ENCODE peak calls at places on chromosomes 1 and 21, in nine cellular contexts. I is AG04449, X is HFF-Myc, L is astrocyte of the spinal cord, K is transverse colon, Q is kidney epithelial cell, E is astrocyte, G is GM12865, F is prostate gland. A is an unnamed sample.

GRCh38 chr1:36225298-36225899 is 1.2 kb downstream of the THRAP3 start:
- DNase-seq in I (no peak), X (no peak), L (no peak), K (no peak), Q (no peak), E (no peak), G (no peak), F (no peak), A (peak)

GRCh38 chr1:100510441-100510840 is 27.5 kb upstream of the GPR88 start:
- DNase-seq in I (no peak), X (no peak), L (no peak), K (no peak), Q (no peak), E (no peak), G (no peak), F (no peak), A (no peak)

GRCh38 chr1:162372159-162373071 is 4.2 kb downstream of the SPATA46 start:
- DNase-seq in I (no peak), X (no peak), L (no peak), K (peak), Q (no peak), E (peak), G (no peak), F (no peak), A (no peak)

GRCh38 chr1:57485643-57486042 is 61.8 kb upstream of the DAB1 start:
- DNase-seq in I (no peak), X (no peak), L (peak), K (no peak), Q (no peak), E (peak), G (no peak), F (no peak), A (peak)

GRCh38 chr1:209743145-209743482 is 12.7 kb upstream of the TRAF3IP3 start:
- DNase-seq in I (peak), X (no peak), L (peak), K (no peak), Q (no peak), E (peak), G (no peak), F (no peak), A (peak)

GRCh38 chr1:100785399-100786082 is 66.0 kb downstream of the VCAM1 start:
- DNase-seq in I (no peak), X (no peak), L (peak), K (no peak), Q (no peak), E (peak), G (no peak), F (no peak), A (peak)

GRCh38 chr21:39713905-39714304 is 31.1 kb upstream of the IGSF5 start:
- DNase-seq in I (no peak), X (no peak), L (no peak), K (no peak), Q (no peak), E (no peak), G (no peak), F (no peak), A (peak)

GRCh38 chr1:94819945-94820746 is at the start of gene SLC44A3:
- DNase-seq in I (no peak), X (no peak), L (peak), K (peak), Q (no peak), E (peak), G (peak), F (peak), A (peak)

GRCh38 chr1:28172690-28173150 is 3.8 kb downstream of the PTAFR start:
- DNase-seq in I (no peak), X (no peak), L (no peak), K (peak), Q (no peak), E (peak), G (peak), F (no peak), A (no peak)

GRCh38 chr1:198359024-198359653 is 181.3 kb downstream of the ATP6V1G3 start:
- DNase-seq in I (no peak), X (no peak), L (peak), K (no peak), Q (no peak), E (no peak), G (peak), F (no peak), A (peak)

GRCh38 chr21:27700974-27701614 is 734.2 kb upstream of the ADAMTS5 start:
- DNase-seq in I (peak), X (peak), L (peak), K (peak), Q (peak), E (peak), G (peak), F (peak), A (peak)

GRCh38 chr1:54804471-54805132 is 3.5 kb upstream of the TTC22 start:
- DNase-seq in I (no peak), X (no peak), L (no peak), K (peak), Q (no peak), E (no peak), G (peak), F (no peak), A (peak)

GRCh38 chr21:44946254-44947041 is 6.6 kb downstream of the SLX9 start:
- DNase-seq in I (no peak), X (no peak), L (no peak), K (no peak), Q (no peak), E (no peak), G (no peak), F (no peak), A (no peak)

GRCh38 chr1:245710961-245711903 is 556.4 kb downstream of the KIF26B start:
- DNase-seq in I (no peak), X (no peak), L (no peak), K (no peak), Q (no peak), E (no peak), G (no peak), F (no peak), A (no peak)

GRCh38 chr1:7621334-7622219 is 149.5 kb upstream of the VAMP3 start:
- DNase-seq in I (no peak), X (no peak), L (no peak), K (no peak), Q (no peak), E (no peak), G (no peak), F (no peak), A (peak)

GRCh38 chr1:169588785-169589485 is 2.7 kb upstream of the F5 start:
- DNase-seq in I (no peak), X (no peak), L (no peak), K (no peak), Q (no peak), E (no peak), G (no peak), F (no peak), A (no peak)

GRCh38 chr1:219330669-219331068 is 157.0 kb downstream of the LYPLAL1 start:
- DNase-seq in I (no peak), X (no peak), L (no peak), K (no peak), Q (no peak), E (no peak), G (no peak), F (no peak), A (no peak)

GRCh38 chr1:112264553-112264952 is 131.5 kb upstream of the CTTNBP2NL start:
- DNase-seq in I (no peak), X (no peak), L (no peak), K (no peak), Q (no peak), E (no peak), G (no peak), F (no peak), A (no peak)

GRCh38 chr1:90144820-90145219 is 149.9 kb downstream of the ZNF326 start:
- DNase-seq in I (no peak), X (no peak), L (no peak), K (no peak), Q (no peak), E (no peak), G (no peak), F (no peak), A (no peak)

GRCh38 chr1:12276225-12276624 is 46.4 kb downstream of the VPS13D start:
- DNase-seq in I (no peak), X (no peak), L (peak), K (no peak), Q (no peak), E (no peak), G (peak), F (no peak), A (peak)

GRCh38 chr1:1068374-1069060 is 5.6 kb downstream of the RNF223 start:
- DNase-seq in I (no peak), X (no peak), L (no peak), K (peak), Q (no peak), E (no peak), G (peak), F (no peak), A (no peak)

GRCh38 chr1:24704411-24705259 is 40.6 kb upstream of the CLIC4 start:
- DNase-seq in I (no peak), X (no peak), L (peak), K (no peak), Q (peak), E (peak), G (no peak), F (no peak), A (peak)

GRCh38 chr1:236159704-236160539 is 17.6 kb downstream of the GPR137B start:
- DNase-seq in I (no peak), X (no peak), L (no peak), K (peak), Q (no peak), E (no peak), G (peak), F (no peak), A (no peak)

GRCh38 chr1:105072446-105072845 is 1322.7 kb downstream of the AMY1C start:
- DNase-seq in I (no peak), X (no peak), L (no peak), K (no peak), Q (no peak), E (no peak), G (no peak), F (no peak), A (no peak)

GRCh38 chr1:16243936-16244649 is 7.1 kb upstream of the CPLANE2 start:
- DNase-seq in I (peak), X (peak), L (peak), K (peak), Q (peak), E (peak), G (peak), F (peak), A (peak)

GRCh38 chr21:31624181-31624580 is 35.3 kb upstream of the SOD1 start:
- DNase-seq in I (no peak), X (no peak), L (no peak), K (no peak), Q (no peak), E (no peak), G (no peak), F (no peak), A (no peak)

GRCh38 chr1:114694540-114695310 is 621 bp downstream of the AMPD1 start:
- DNase-seq in I (no peak), X (no peak), L (no peak), K (no peak), Q (no peak), E (no peak), G (no peak), F (no peak), A (no peak)

GRCh38 chr1:17909634-17910033 is 154.5 kb downstream of the ACTL8 start:
- DNase-seq in I (no peak), X (no peak), L (peak), K (no peak), Q (no peak), E (no peak), G (no peak), F (no peak), A (peak)
- TF ChIP-seq CTCF in I (peak), X (peak), L (peak), K (no peak), Q (peak), E (peak), G (no peak), F (no peak), A (peak)

GRCh38 chr1:232440325-232441059 is 189.4 kb downstream of the SIPA1L2 start:
- DNase-seq in I (no peak), X (no peak), L (peak), K (no peak), Q (no peak), E (peak), G (peak), F (no peak), A (peak)
- H3K4me3 ChIP-seq in I (no peak), X (no peak), L (no peak), K (no peak), Q (no peak), E (no peak), G (no peak), F (no peak), A (no peak)

GRCh38 chr1:40310983-40311642 is 6.0 kb downstream of the COL9A2 start:
- DNase-seq in I (no peak), X (no peak), L (no peak), K (no peak), Q (no peak), E (no peak), G (no peak), F (no peak), A (no peak)
- TF ChIP-seq CTCF in I (no peak), X (no peak), L (no peak), K (no peak), Q (no peak), E (no peak), G (peak), F (no peak), A (no peak)

GRCh38 chr1:155454096-155454495 is 108.5 kb downstream of the ASH1L start:
- DNase-seq in I (peak), X (no peak), L (no peak), K (no peak), Q (no peak), E (peak), G (no peak), F (no peak), A (peak)

GRCh38 chr1:155458111-155458510 is 104.5 kb downstream of the ASH1L start:
- DNase-seq in I (no peak), X (no peak), L (no peak), K (no peak), Q (no peak), E (no peak), G (no peak), F (no peak), A (no peak)

GRCh38 chr1:155453141-155453540 is 109.5 kb downstream of the ASH1L start:
- DNase-seq in I (no peak), X (no peak), L (no peak), K (no peak), Q (no peak), E (no peak), G (no peak), F (no peak), A (no peak)

GRCh38 chr1:155457237-155457636 is 105.4 kb downstream of the ASH1L start:
- DNase-seq in I (no peak), X (no peak), L (no peak), K (no peak), Q (no peak), E (no peak), G (no peak), F (no peak), A (no peak)

DNA sequence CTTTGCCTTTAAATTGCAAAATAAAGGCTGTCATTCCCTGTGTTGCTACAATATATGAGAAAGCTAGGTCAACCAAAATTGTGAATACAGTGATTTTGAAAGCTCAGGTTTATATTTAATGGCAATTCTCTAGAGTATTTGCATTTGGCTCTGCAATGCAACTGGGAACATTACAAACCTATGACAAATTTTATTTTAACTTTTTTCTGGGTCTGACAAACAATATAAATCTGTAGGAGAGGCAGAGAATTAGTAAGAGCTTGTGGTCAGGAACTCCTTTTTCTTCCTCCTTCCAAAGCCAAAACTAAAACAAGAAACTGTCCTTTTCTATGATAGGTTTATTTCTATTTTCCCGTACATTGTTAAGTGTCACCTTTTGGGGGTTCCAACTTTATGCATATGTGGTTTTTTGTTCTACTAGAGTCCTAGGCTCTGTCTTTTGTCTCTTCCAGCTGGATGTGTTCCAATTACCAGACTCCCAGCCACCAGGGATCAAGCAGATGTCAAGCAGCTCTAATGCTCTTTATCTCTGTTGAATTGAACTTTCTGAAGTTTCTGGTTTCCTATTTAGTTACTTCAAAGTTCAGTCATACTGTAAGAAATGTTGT is 106.9 kb downstream of the ASH1L start:
- DNase-seq in I (no peak), X (no peak), L (peak), K (no peak), Q (no peak), E (peak), G (no peak), F (no peak), A (peak)
- H3K4me3 ChIP-seq in I (no peak), X (no peak), L (no peak), K (no peak), Q (no peak), E (no peak), G (no peak), F (no peak), A (no peak)

A was measured in fibroblast of mammary gland.